ENCODE peak calls at places on chromosomes 3 and 15, in four cellular contexts. P is fibroblast of lung, M is Karpas-422, A is neural progenitor cell. J is an unnamed sample. For H4K20me1, the result is how much of the 10 kb centered on the place peaks cover.

GRCh38 chr3:10303105-10303504 is 10.4 kb upstream of the GHRL start:
- DNase-seq in M (no peak), A (no peak), P (no peak), J (no peak)

GRCh38 chr15:63491979-63492378 is 12.4 kb upstream of the USP3 start:
- DNase-seq in M (no peak), P (peak), A (no peak), J (peak)

GRCh38 chr3:111621535-111621934 is 26.4 kb upstream of the ZBED2 start:
- DNase-seq in M (peak), P (no peak), A (peak), J (no peak)

GRCh38 chr3:40116478-40117162 is 192.9 kb upstream of the EIF1B start:
- DNase-seq in P (no peak), A (no peak), M (no peak), J (peak)

GRCh38 chr15:81400640-81401236 is 26.7 kb upstream of the TMC3 start:
- DNase-seq in P (peak), M (peak), A (peak), J (peak)

GRCh38 chr15:49751191-49751590 is 130.3 kb downstream of the DTWD1 start:
- DNase-seq in P (no peak), A (no peak), M (no peak), J (no peak)

GRCh38 chr3:192831111-192831644 is 86.5 kb downstream of the MB21D2 start:
- DNase-seq in M (no peak), A (no peak), P (peak), J (peak)

GRCh38 chr3:167700926-167701325 is 33.8 kb downstream of the PDCD10 start:
- DNase-seq in A (no peak), M (no peak), P (no peak), J (no peak)

GRCh38 chr15:90620379-90621134 is 90.8 kb downstream of the CRTC3 start:
- DNase-seq in M (peak), A (no peak), P (peak), J (no peak)

GRCh38 chr15:63870043-63870394 is 36.3 kb upstream of the HERC1 start:
- DNase-seq in M (no peak), A (no peak), P (no peak), J (no peak)

GRCh38 chr15:62880278-62880677 is 162.3 kb upstream of the TPM1 start:
- DNase-seq in P (peak), M (no peak), A (no peak), J (peak)

GRCh38 chr15:32877620-32878019 is 159.8 kb downstream of the GREM1 start:
- DNase-seq in M (peak), A (no peak), P (no peak), J (peak)

GRCh38 chr3:7015683-7016440 is 154.9 kb downstream of the GRM7 start:
- DNase-seq in P (no peak), A (peak), M (no peak), J (peak)

GRCh38 chr3:141979050-141979671 is 102.7 kb downstream of the ATP1B3 start:
- DNase-seq in M (no peak), P (peak), A (no peak), J (peak)

GRCh38 chr3:153752405-153753027 is 368.7 kb upstream of the ARHGEF26 start:
- DNase-seq in P (peak), M (no peak), A (no peak), J (no peak)

GRCh38 chr3:135513106-135514063 is 452.1 kb upstream of the PPP2R3A start:
- DNase-seq in A (no peak), M (peak), P (peak), J (peak)

GRCh38 chr3:61936344-61936937 is 375.1 kb downstream of the PTPRG start:
- DNase-seq in M (peak), P (peak), A (peak), J (no peak)

GRCh38 chr3:9669720-9670432 is 20.6 kb downstream of the MTMR14 start:
- DNase-seq in A (no peak), M (no peak), P (no peak), J (no peak)

GRCh38 chr15:61155741-61156700 is 73.1 kb downstream of the RORA start:
- DNase-seq in P (peak), M (no peak), A (no peak), J (peak)

GRCh38 chr15:91254766-91255165 is 154.7 kb downstream of the SV2B start:
- DNase-seq in M (peak), A (no peak), P (no peak), J (no peak)

GRCh38 chr3:100402150-100402706 is 889 bp downstream of the LNP1 start:
- DNase-seq in M (peak), A (no peak), P (peak), J (peak)

GRCh38 chr3:149388714-149389417 is 11.4 kb upstream of the TM4SF1 start:
- DNase-seq in P (no peak), M (no peak), A (no peak), J (no peak)

GRCh38 chr3:71225285-71225684 is 358.2 kb downstream of the FOXP1 start:
- DNase-seq in P (peak), M (no peak), A (no peak), J (no peak)

GRCh38 chr15:88288206-88288605 is 31.7 kb upstream of the NTRK3 start:
- DNase-seq in A (no peak), P (no peak), M (no peak), J (no peak)

GRCh38 chr3:27570421-27571106 is 86.4 kb upstream of the SLC4A7 start:
- DNase-seq in A (no peak), M (no peak), P (no peak), J (no peak)

GRCh38 chr15:82566690-82567089 is 26.4 kb upstream of the RPS17 start:
- DNase-seq in M (no peak), P (peak), A (no peak), J (peak)

GRCh38 chr3:177665122-177665808 is 468.0 kb upstream of the TBL1XR1 start:
- DNase-seq in A (no peak), P (peak), M (no peak), J (peak)

GRCh38 chr3:177110308-177111254 is 86.7 kb downstream of the TBL1XR1 start:
- DNase-seq in A (no peak), P (no peak), M (no peak), J (no peak)

GRCh38 chr3:175777495-175777894 is 918.4 kb downstream of the NAALADL2 start:
- DNase-seq in P (peak), A (no peak), M (no peak), J (peak)

GRCh38 chr3:114451561-114452018 is 157.8 kb downstream of the TIGIT start:
- DNase-seq in P (peak), A (no peak), M (no peak), J (peak)

GRCh38 chr15:75666823-75667501 is 19.2 kb downstream of the SNX33 start:
- DNase-seq in M (peak), P (peak), A (no peak), J (peak)

GRCh38 chr3:170056710-170057454 is 19.1 kb downstream of the GPR160 start:
- DNase-seq in P (no peak), M (peak), A (no peak), J (no peak)

GRCh38 chr3:29764059-29764458 is 483.2 kb downstream of the RBMS3 start:
- DNase-seq in A (no peak), P (peak), M (no peak), J (peak)

GRCh38 chr15:70056091-70056680 is 41.5 kb downstream of the TLE3 start:
- DNase-seq in A (no peak), P (no peak), M (no peak), J (no peak)

GRCh38 chr3:51949121-51949520 is 6.1 kb upstream of the GPR62 start:
- DNase-seq in A (no peak), P (no peak), M (no peak), J (no peak)

GRCh38 chr3:39848365-39848764 is 39.0 kb downstream of the MYRIP start:
- DNase-seq in M (peak), A (no peak), P (no peak), J (no peak)

DNA sequence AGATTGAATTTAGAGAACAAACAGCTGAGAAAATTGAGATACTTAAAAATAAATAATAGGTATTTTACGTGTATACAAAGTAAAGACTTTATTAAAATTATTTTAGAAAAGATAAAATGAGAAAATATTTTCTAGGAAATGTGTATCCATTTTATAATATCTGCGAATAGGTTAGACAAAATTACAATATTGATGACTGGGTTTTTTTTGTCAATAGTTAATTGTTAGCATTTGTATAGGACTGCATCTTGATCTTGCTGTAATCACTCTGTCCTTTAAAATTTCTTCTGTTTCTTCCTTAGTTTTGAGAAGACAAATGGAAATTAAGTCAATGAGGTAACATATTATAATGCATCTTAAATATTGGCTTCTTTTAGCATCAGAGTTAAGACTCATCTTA is 50.3 kb downstream of the MEF2A start:
- DNase-seq in M (no peak), P (no peak), A (no peak), J (no peak)
- H4K20me1 ChIP-seq in M (under half), P (under half), A (under half), J (half or more)

GRCh38 chr3:43581343-43581742 is 40.5 kb downstream of the ANO10 start:
- DNase-seq in A (no peak), M (no peak), P (peak), J (peak)

GRCh38 chr3:43583481-43583880 is 38.3 kb downstream of the ANO10 start:
- DNase-seq in A (no peak), M (peak), P (no peak), J (no peak)

GRCh38 chr3:43582876-43583275 is 38.9 kb downstream of the ANO10 start:
- DNase-seq in M (no peak), A (no peak), P (no peak), J (peak)

GRCh38 chr3:43584043-43584826 is 37.6 kb downstream of the ANO10 start:
- DNase-seq in A (no peak), P (no peak), M (no peak), J (peak)

GRCh38 chr3:43587303-43587702 is 34.5 kb downstream of the ANO10 start:
- DNase-seq in M (no peak), P (no peak), A (no peak), J (no peak)
- H4K20me1 ChIP-seq in M (under half), P (under half), A (under half), J (under half)

GRCh38 chr3:120048355-120048754 is 45.9 kb downstream of the GSK3B start:
- DNase-seq in P (no peak), M (no peak), A (no peak), J (peak)
- H4K20me1 ChIP-seq in P (under half), M (under half), A (under half), J (half or more)

DNA sequence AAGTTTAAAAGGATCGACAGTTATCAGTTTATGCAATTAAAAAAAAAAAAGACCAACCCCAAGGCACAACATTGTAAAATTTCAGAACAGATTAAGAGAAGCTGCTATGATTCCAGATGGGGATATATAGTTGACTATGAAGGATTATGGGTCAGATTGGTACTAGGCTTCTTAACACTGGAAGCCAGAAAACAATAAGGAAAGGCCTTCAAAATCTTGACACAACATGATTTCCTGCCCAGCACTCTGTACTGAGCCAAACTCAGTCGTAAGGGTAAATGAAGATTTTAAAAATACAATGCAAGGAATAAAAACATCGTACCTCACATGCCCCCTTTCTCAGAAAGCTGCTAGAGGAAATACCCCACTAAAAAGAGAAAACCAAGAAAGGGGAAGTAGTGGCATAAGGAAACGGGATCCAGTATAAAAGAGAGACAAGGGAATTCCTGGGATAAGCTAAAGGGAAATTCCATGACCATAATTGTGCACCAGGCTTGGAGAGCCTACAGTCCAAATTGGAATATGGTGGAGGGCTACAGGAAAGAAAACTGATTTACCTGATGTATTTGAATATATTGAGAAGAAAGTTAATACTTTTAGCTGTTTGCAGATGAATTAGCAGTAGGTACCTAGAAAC is 27.9 kb downstream of the PIAS1 start:
- DNase-seq in A (no peak), M (no peak), P (no peak), J (no peak)
- H4K20me1 ChIP-seq in A (half or more), M (under half), P (under half), J (half or more)

DNA sequence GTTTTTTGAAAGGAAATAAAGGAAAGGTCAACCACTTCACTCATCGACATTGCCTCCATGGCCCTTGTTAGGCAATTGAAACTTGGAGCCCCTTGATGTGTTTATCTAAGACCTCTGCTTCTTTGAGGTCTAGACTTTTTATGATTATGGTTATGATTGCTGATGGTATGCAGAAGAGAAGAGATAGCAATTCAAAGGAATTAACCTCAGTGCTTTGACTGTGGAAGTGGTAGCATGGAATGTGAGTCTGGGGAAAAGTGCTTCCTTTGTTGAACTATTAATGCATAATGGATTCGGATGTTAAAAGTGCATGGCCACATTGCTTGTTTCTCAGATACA is 46.1 kb downstream of the FNDC3B start:
- DNase-seq in P (no peak), M (no peak), A (no peak), J (no peak)
- H4K20me1 ChIP-seq in P (under half), M (under half), A (under half), J (half or more)

GRCh38 chr3:4928277-4928789 is 50.9 kb upstream of the BHLHE40 start:
- DNase-seq in A (no peak), P (no peak), M (no peak), J (no peak)

GRCh38 chr3:4930501-4930900 is 48.7 kb upstream of the BHLHE40 start:
- DNase-seq in M (no peak), P (no peak), A (no peak), J (no peak)

GRCh38 chr3:4926892-4927291 is 52.3 kb upstream of the BHLHE40 start:
- DNase-seq in M (no peak), P (no peak), A (no peak), J (no peak)
- H4K20me1 ChIP-seq in M (under half), P (under half), A (under half), J (under half)

GRCh38 chr3:172137287-172138030 is 98.1 kb downstream of the FNDC3B start:
- DNase-seq in M (no peak), P (peak), A (no peak), J (no peak)
- H4K20me1 ChIP-seq in M (under half), P (under half), A (under half), J (under half)